ENCODE peak calls at places on chromosomes 13 and 19, in five cellular contexts. D is neuronal stem cell, B is skeletal muscle cell, O is tibial artery, K is heart right ventricle. U is an unnamed sample.
A peak's percentile ranks its signal among the peaks of the same experiment; 100 is the strongest.

GRCh38 chr13:60577761-60578160 is 180.7 kb downstream of the TDRD3 start:
- DNase-seq in D (no peak), B (no peak), O (no peak), K (no peak), U (no peak)

GRCh38 chr19:39915848-39916215 is 18.6 kb downstream of the FCGBP start:
- DNase-seq in D (no peak), B (no peak), O (no peak), K (no peak), U (no peak)

GRCh38 chr13:82878536-82878935 is 1003.7 kb downstream of the SLITRK1 start:
- DNase-seq in D (no peak), B (peak; percentile 2), O (no peak), K (no peak), U (no peak)

GRCh38 chr19:342801-343421 is 1.7 kb downstream of the MIER2 start:
- DNase-seq in D (no peak), B (peak; percentile 83), O (peak; percentile 79), K (peak; percentile 76), U (peak; percentile 72)

GRCh38 chr13:66875264-66875663 is 354.9 kb downstream of the PCDH9 start:
- DNase-seq in D (no peak), B (no peak), O (no peak), K (no peak), U (no peak)

GRCh38 chr19:43506629-43507028 is 2.1 kb upstream of the PHLDB3 start:
- DNase-seq in D (no peak), B (no peak), O (no peak), K (no peak), U (no peak)

GRCh38 chr13:113724780-113725315 is 34.2 kb upstream of the TMEM255B start:
- DNase-seq in D (peak; percentile 66), B (no peak), O (peak; percentile 85), K (peak; percentile 84), U (peak; percentile 61)

GRCh38 chr13:105846923-105847322 is 688.5 kb downstream of the EFNB2 start:
- DNase-seq in D (no peak), B (no peak), O (no peak), K (no peak), U (no peak)

GRCh38 chr13:84500016-84500415 is 617.7 kb upstream of the SLITRK1 start:
- DNase-seq in D (no peak), B (peak; percentile 58), O (no peak), K (no peak), U (no peak)

GRCh38 chr19:18961767-18962423 is 20.9 kb upstream of the HOMER3 start:
- DNase-seq in D (peak; percentile 29), B (no peak), O (no peak), K (no peak), U (no peak)

GRCh38 chr13:50713849-50714248 is 129.6 kb downstream of the DLEU7 start:
- DNase-seq in D (no peak), B (peak; percentile 87), O (no peak), K (no peak), U (no peak)

GRCh38 chr13:99431927-99432636 is 69.2 kb upstream of the TM9SF2 start:
- DNase-seq in D (no peak), B (no peak), O (no peak), K (no peak), U (no peak)
- H3K4me3 ChIP-seq in D (no peak overlapping the region), B (peak overlapping the region; percentile 29), O (no peak overlapping the region), K (peak overlapping the region; percentile 40), U (no peak overlapping the region)

GRCh38 chr19:7862413-7862951 is 11.7 kb downstream of the PRR36 start:
- DNase-seq in D (peak; percentile 93), B (no peak), O (no peak), K (peak; percentile 43), U (no peak)
- H3K4me3 ChIP-seq in D (peak overlapping the region; percentile 82), B (peak overlapping the region; percentile 32), O (no peak overlapping the region), K (peak overlapping the region; percentile 36), U (no peak overlapping the region)

DNA sequence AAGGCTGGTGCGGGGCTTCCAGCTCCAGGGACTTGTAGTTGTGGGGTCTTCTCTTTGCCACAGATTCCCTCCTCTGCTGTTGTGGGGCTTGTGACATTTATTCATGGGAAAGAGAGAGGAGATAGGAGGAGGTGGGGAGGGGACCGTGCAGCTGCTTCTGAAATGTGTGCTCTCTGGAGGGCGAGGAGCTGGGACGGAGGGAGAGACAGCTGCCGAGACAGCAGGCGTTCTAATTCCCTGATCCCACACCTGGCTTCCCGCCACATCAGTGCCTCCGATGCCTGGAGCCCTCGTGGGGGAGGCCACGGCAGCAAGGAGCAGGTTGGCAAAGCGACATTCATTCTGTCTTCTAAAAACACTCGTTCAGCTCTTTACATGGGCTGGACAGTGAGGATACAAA is 164.4 kb downstream of the USP12 start:
- DNase-seq in D (no peak), B (no peak), O (no peak), K (no peak), U (no peak)
- H3K4me3 ChIP-seq in D (no peak overlapping the region), B (peak overlapping the region; percentile 32), O (peak overlapping the region; percentile 39), K (peak overlapping the region; percentile 46), U (no peak overlapping the region)

DNA sequence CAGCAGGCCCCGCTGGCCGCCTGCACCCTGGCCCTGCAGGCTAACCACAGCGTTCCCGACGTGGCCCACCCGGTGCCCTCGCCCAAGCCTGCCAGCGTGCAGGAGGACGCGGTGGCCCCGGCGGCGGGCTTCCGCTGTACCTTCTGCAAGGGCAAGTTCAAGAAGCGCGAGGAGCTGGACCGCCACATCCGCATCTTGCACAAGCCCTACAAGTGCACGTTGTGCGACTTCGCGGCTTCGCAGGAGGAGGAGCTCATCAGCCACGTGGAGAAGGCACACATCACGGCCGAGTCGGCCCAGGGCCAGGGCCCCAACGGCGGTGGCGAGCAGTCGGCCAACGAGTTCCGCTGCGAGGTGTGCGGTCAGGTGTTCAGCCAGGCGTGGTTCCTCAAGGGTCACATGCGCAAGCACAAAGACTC is 72.1 kb downstream of the ZNF536 start:
- DNase-seq in D (no peak), B (no peak), O (peak; percentile 58), K (no peak), U (no peak)
- H3K4me3 ChIP-seq in D (no peak overlapping the region), B (no peak overlapping the region), O (no peak overlapping the region), K (no peak overlapping the region), U (no peak overlapping the region)

DNA sequence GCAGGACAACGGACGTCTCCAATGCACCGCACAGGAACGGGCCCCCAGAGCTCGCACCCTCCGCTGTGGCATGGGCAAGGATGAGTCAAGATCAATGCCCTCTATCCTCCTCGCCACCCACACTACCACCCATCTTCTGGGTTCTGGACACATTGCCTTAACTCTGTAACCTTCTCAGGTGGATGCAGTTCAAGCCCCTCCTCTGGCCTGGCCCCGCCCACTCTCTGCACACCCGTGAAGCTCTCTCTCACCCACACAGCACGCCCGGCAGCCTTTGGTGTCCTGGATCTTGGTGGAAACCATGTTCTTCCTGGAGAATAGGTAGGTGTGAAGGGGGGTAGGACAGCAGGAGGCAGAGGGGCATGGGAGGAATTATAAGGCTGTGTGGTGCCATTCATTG is 20.7 kb downstream of the MAP4K1 start:
- DNase-seq in D (no peak), B (no peak), O (no peak), K (no peak), U (no peak)
- H3K4me3 ChIP-seq in D (peak overlapping the region; percentile 37), B (no peak overlapping the region), O (no peak overlapping the region), K (no peak overlapping the region), U (no peak overlapping the region)

DNA sequence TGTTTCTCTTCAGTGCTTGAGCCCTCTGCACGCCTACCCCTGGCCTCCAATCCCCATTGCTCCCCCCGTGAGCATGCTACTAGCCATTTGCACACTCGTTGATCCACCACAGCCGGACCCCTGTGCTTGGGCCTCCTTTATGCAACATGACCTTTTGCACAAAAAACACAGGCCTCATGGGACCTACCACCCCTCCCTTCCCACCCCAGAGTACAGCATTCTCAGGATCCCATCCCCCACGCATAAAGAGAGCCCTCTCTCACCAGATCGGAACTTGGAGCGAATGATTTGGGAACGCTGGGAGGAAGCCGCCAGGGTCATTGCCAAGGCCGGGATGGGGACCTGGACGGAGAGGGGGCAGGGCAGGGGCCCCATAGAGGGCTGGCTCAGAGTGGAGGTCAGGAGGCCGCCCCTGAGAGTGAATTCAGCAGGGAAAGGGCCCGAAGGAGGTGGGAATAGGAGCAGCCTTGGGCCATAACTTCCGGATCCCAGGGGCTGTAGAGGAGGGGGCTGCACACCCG is 754 bp downstream of the MAMSTR start:
- DNase-seq in D (no peak), B (no peak), O (no peak), K (peak; percentile 33), U (no peak)
- H3K4me3 ChIP-seq in D (no peak overlapping the region), B (peak overlapping the region; percentile 16), O (no peak overlapping the region), K (no peak overlapping the region), U (no peak overlapping the region)

GRCh38 chr19:41811036-41811435 is 14.6 kb downstream of the CEACAM3 start:
- DNase-seq in D (no peak), B (no peak), O (no peak), K (peak; percentile 46), U (no peak)
- H3K4me3 ChIP-seq in D (no peak overlapping the region), B (no peak overlapping the region), O (no peak overlapping the region), K (no peak overlapping the region), U (no peak overlapping the region)